ENCODE peak calls at places on chromosomes 2 and 18, in nine cellular contexts. One of them, this sample, is unnamed.

GRCh38 chr18:59006461-59007067 is 133.1 kb upstream of the SEC11C start:
- DNase-seq in spleen: no peak
- DNase-seq in HCT116: no peak
- DNase-seq in adrenal gland: no peak
- DNase-seq in heart left ventricle: no peak
- DNase-seq in IMR-90: no peak
- DNase-seq in A549: no peak
- DNase-seq in K562: no peak
- DNase-seq in stomach: no peak
- DNase-seq in this sample: no peak

GRCh38 chr18:69981948-69982347 is 34.3 kb upstream of the CD226 start:
- DNase-seq in spleen: no peak
- DNase-seq in HCT116: no peak
- DNase-seq in adrenal gland: no peak
- DNase-seq in heart left ventricle: no peak
- DNase-seq in IMR-90: no peak
- DNase-seq in A549: no peak
- DNase-seq in K562: no peak
- DNase-seq in stomach: no peak
- DNase-seq in this sample: no peak

GRCh38 chr2:3040066-3040428 is 337.6 kb downstream of the EIPR1 start:
- DNase-seq in spleen: no peak
- DNase-seq in HCT116: no peak
- DNase-seq in adrenal gland: no peak
- DNase-seq in heart left ventricle: no peak
- DNase-seq in IMR-90: no peak
- DNase-seq in A549: no peak
- DNase-seq in K562: no peak
- DNase-seq in stomach: no peak
- DNase-seq in this sample: no peak

GRCh38 chr2:218259099-218259921 is 1.5 kb upstream of the GPBAR1 start:
- DNase-seq in spleen: no peak
- DNase-seq in HCT116: no peak
- DNase-seq in adrenal gland: peak; percentile 20
- DNase-seq in heart left ventricle: peak; percentile 85
- DNase-seq in IMR-90: peak; percentile 85
- DNase-seq in A549: no peak
- DNase-seq in K562: no peak
- DNase-seq in stomach: no peak
- DNase-seq in this sample: peak; percentile 55

GRCh38 chr2:44097322-44097907 is 71.3 kb upstream of the PPM1B start:
- DNase-seq in spleen: no peak
- DNase-seq in HCT116: no peak
- DNase-seq in adrenal gland: no peak
- DNase-seq in heart left ventricle: no peak
- DNase-seq in IMR-90: no peak
- DNase-seq in A549: no peak
- DNase-seq in K562: no peak
- DNase-seq in stomach: no peak
- DNase-seq in this sample: no peak

GRCh38 chr2:145170787-145171186 is 650.9 kb upstream of the ZEB2 start:
- DNase-seq in spleen: no peak
- DNase-seq in HCT116: no peak
- DNase-seq in adrenal gland: no peak
- DNase-seq in heart left ventricle: no peak
- DNase-seq in IMR-90: peak; percentile 34
- DNase-seq in A549: no peak
- DNase-seq in K562: no peak
- DNase-seq in stomach: no peak
- DNase-seq in this sample: no peak

GRCh38 chr18:47036298-47036874 is 965 bp upstream of the ELOA2 start:
- DNase-seq in spleen: no peak
- DNase-seq in HCT116: peak; percentile 29
- DNase-seq in adrenal gland: peak; percentile 28
- DNase-seq in heart left ventricle: no peak
- DNase-seq in IMR-90: peak; percentile 28
- DNase-seq in A549: peak; percentile 29
- DNase-seq in K562: peak; percentile 39
- DNase-seq in stomach: no peak
- DNase-seq in this sample: no peak

GRCh38 chr2:99278793-99279291 is 22.2 kb downstream of the LYG1 start:
- DNase-seq in spleen: no peak
- DNase-seq in HCT116: no peak
- DNase-seq in adrenal gland: peak; percentile 22
- DNase-seq in heart left ventricle: no peak
- DNase-seq in IMR-90: peak; percentile 92
- DNase-seq in A549: peak; percentile 10
- DNase-seq in K562: no peak
- DNase-seq in stomach: no peak
- DNase-seq in this sample: no peak

GRCh38 chr2:239079671-239080294 is 231.9 kb downstream of the TWIST2 start:
- DNase-seq in spleen: no peak
- DNase-seq in HCT116: no peak
- DNase-seq in adrenal gland: no peak
- DNase-seq in heart left ventricle: no peak
- DNase-seq in IMR-90: no peak
- DNase-seq in A549: no peak
- DNase-seq in K562: no peak
- DNase-seq in stomach: no peak
- DNase-seq in this sample: no peak

GRCh38 chr2:28348149-28348567 is 44.5 kb upstream of the FOSL2 start:
- DNase-seq in spleen: peak; percentile 84
- DNase-seq in HCT116: no peak
- DNase-seq in adrenal gland: no peak
- DNase-seq in heart left ventricle: no peak
- DNase-seq in IMR-90: no peak
- DNase-seq in A549: no peak
- DNase-seq in K562: no peak
- DNase-seq in stomach: no peak
- DNase-seq in this sample: no peak

GRCh38 chr18:77249583-77250500 is at the start of gene GALR1:
- DNase-seq in spleen: no peak
- DNase-seq in HCT116: no peak
- DNase-seq in adrenal gland: no peak
- DNase-seq in heart left ventricle: no peak
- DNase-seq in IMR-90: no peak
- DNase-seq in A549: no peak
- DNase-seq in K562: no peak
- DNase-seq in stomach: no peak
- DNase-seq in this sample: no peak

GRCh38 chr2:61770746-61771145 is 83.1 kb downstream of the FAM161A start:
- DNase-seq in spleen: no peak
- DNase-seq in HCT116: peak; percentile 40
- DNase-seq in adrenal gland: no peak
- DNase-seq in heart left ventricle: no peak
- DNase-seq in IMR-90: peak; percentile 24
- DNase-seq in A549: peak; percentile 89
- DNase-seq in K562: no peak
- DNase-seq in stomach: peak; percentile 42
- DNase-seq in this sample: no peak

GRCh38 chr2:48530033-48530804 is at the start of gene STON1:
- DNase-seq in spleen: peak; percentile 84
- DNase-seq in HCT116: no peak
- DNase-seq in adrenal gland: peak; percentile 56
- DNase-seq in heart left ventricle: peak; percentile 56
- DNase-seq in IMR-90: peak; percentile 25
- DNase-seq in A549: peak; percentile 17
- DNase-seq in K562: peak; percentile 64
- DNase-seq in stomach: peak; percentile 30
- DNase-seq in this sample: peak; percentile 60

GRCh38 chr2:143742631-143743030 is 613.4 kb downstream of the ARHGAP15 start:
- DNase-seq in spleen: no peak
- DNase-seq in HCT116: no peak
- DNase-seq in adrenal gland: no peak
- DNase-seq in heart left ventricle: no peak
- DNase-seq in IMR-90: peak; percentile 36
- DNase-seq in A549: no peak
- DNase-seq in K562: no peak
- DNase-seq in stomach: no peak
- DNase-seq in this sample: no peak

GRCh38 chr18:4524096-4524495 is 69.0 kb upstream of the DLGAP1 start:
- DNase-seq in spleen: no peak
- DNase-seq in HCT116: no peak
- DNase-seq in adrenal gland: no peak
- DNase-seq in heart left ventricle: no peak
- DNase-seq in IMR-90: no peak
- DNase-seq in A549: no peak
- DNase-seq in K562: no peak
- DNase-seq in stomach: no peak
- DNase-seq in this sample: no peak

GRCh38 chr2:241926541-241927311 is 57.2 kb downstream of the RTP5 start:
- DNase-seq in spleen: peak; percentile 55
- DNase-seq in HCT116: no peak
- DNase-seq in adrenal gland: no peak
- DNase-seq in heart left ventricle: no peak
- DNase-seq in IMR-90: no peak
- DNase-seq in A549: no peak
- DNase-seq in K562: no peak
- DNase-seq in stomach: peak; percentile 26
- DNase-seq in this sample: no peak

DNA sequence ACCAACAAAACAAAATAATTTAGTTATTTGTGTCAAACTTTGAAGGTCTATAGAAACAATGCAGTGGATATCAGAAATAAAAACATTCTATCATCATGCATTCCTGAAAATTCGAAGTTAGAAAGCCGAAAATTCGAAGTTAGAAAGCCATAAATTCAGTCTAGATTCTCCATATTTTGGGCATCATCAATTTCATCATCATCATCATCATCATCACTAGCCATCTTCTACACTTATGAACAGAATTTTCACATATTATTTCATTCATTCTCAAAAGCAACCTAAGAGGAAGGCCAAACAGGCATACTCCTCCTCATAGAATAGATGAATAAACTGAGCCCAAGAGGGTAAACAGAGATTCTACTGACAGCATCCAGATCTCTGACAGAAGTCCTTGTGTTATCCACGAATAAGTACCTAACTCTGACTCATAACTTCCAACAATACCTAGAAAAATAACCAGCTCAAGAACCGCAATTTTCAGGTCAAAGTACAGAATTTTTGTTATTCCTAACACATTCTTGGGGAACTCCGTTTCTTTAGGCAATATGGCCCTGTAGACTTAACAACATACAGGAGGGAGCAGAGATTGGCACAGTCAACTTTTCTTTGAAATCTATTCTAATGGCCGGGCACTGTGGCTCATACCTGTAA is 84.7 kb downstream of the TCF4 start:
- DNase-seq in spleen: no peak
- DNase-seq in HCT116: no peak
- DNase-seq in adrenal gland: no peak
- DNase-seq in heart left ventricle: no peak
- DNase-seq in IMR-90: peak; percentile 45
- DNase-seq in A549: no peak
- DNase-seq in K562: no peak
- DNase-seq in stomach: no peak
- DNase-seq in this sample: no peak
- H3K4me1 ChIP-seq in spleen: peaks cover 50% of the 10 kb centered on the region
- H3K4me1 ChIP-seq in HCT116: no peaks in the 10 kb centered on the region
- H3K4me1 ChIP-seq in adrenal gland: no peaks in the 10 kb centered on the region
- H3K4me1 ChIP-seq in heart left ventricle: peaks cover 31% of the 10 kb centered on the region
- H3K4me1 ChIP-seq in IMR-90: peaks cover 19% of the 10 kb centered on the region
- H3K4me1 ChIP-seq in A549: peaks cover 4% of the 10 kb centered on the region
- H3K4me1 ChIP-seq in K562: no peaks in the 10 kb centered on the region
- H3K4me1 ChIP-seq in stomach: no peaks in the 10 kb centered on the region
- H3K4me1 ChIP-seq in this sample: no peaks in the 10 kb centered on the region

DNA sequence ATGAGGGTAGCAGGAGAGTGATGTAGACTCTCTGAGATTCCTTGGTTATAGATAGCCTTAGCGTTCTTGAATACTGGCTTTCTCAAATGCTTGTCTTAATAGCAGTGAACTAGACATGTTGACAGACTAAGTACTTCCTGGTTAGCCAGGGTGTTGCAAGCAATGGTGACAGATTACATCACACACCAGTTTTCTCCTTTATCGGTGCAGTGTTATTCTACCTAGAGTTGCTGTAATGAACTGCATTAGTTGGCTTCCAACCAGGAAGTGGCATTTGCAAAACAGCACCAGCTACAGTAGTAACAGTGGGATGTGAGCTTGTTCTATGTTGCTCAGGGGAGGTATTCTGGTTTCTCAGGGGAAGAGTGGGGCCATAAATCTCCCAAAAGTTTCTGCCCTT is 582.2 kb upstream of the DDX18 start:
- DNase-seq in spleen: no peak
- DNase-seq in HCT116: no peak
- DNase-seq in adrenal gland: no peak
- DNase-seq in heart left ventricle: no peak
- DNase-seq in IMR-90: no peak
- DNase-seq in A549: no peak
- DNase-seq in K562: no peak
- DNase-seq in stomach: no peak
- DNase-seq in this sample: no peak
- TF ChIP-seq CTCF in spleen: no peak
- TF ChIP-seq CTCF in HCT116: no peak
- TF ChIP-seq CTCF in adrenal gland: no peak
- TF ChIP-seq CTCF in heart left ventricle: no peak
- TF ChIP-seq CTCF in IMR-90: no peak
- TF ChIP-seq CTCF in A549: no peak
- TF ChIP-seq CTCF in K562: no peak
- TF ChIP-seq CTCF in stomach: no peak
- TF ChIP-seq CTCF in this sample: no peak

DNA sequence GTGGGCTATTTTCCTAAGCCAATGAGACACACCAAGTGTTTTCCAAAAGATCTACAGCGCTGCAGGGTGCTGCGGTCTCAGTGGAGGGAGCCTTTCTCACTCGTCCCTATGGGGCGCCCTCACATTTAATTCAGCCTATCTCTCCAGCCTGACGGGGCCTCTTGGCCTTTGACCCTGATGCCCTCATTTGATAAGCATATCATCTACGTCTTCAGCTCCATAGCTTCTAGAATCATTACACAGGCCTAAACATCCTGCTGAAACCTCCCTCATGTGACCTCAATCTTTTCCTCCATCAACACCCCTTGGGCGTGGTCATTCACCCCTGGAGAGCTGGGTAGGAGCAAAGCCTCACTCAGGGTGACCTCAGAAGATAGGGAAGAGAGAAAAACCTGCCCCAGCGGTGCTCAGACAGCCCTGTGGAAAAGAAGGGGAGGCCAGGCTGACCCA is 57.4 kb downstream of the CYP26B1 start:
- DNase-seq in spleen: no peak
- DNase-seq in HCT116: no peak
- DNase-seq in adrenal gland: no peak
- DNase-seq in heart left ventricle: no peak
- DNase-seq in IMR-90: no peak
- DNase-seq in A549: no peak
- DNase-seq in K562: peak; percentile 23
- DNase-seq in stomach: peak; percentile 3
- DNase-seq in this sample: no peak
- TF ChIP-seq POLR2A in spleen: no peak
- TF ChIP-seq POLR2A in HCT116: no peak
- TF ChIP-seq POLR2A in adrenal gland: no peak
- TF ChIP-seq POLR2A in heart left ventricle: no peak
- TF ChIP-seq POLR2A in IMR-90: no peak
- TF ChIP-seq POLR2A in A549: no peak
- TF ChIP-seq POLR2A in K562: no peak
- TF ChIP-seq POLR2A in stomach: no peak
- TF ChIP-seq POLR2A in this sample: no peak

DNA sequence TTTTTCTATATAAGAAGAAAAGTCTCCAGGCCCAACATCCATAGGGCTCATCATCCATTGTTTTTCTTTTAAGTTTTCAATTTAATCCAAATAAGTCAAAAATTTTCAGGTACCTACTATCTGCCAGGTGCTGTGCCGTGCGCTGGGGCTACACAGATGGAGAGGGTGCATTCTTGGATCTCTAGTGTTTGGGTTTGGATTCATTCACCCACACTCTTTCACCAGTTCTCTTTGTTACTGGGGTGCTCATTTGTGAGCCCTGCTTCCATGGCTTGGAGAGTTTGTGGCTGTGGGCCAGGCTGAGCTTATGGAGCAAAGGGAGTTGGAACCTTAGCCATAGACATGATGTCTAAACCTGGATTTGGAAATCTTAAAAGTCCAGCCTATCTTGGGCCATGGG is 51.0 kb downstream of the CDK15 start:
- DNase-seq in spleen: no peak
- DNase-seq in HCT116: no peak
- DNase-seq in adrenal gland: no peak
- DNase-seq in heart left ventricle: no peak
- DNase-seq in IMR-90: no peak
- DNase-seq in A549: no peak
- DNase-seq in K562: no peak
- DNase-seq in stomach: no peak
- DNase-seq in this sample: no peak
- H3K4me1 ChIP-seq in spleen: peaks cover 18% of the 10 kb centered on the region
- H3K4me1 ChIP-seq in HCT116: no peaks in the 10 kb centered on the region
- H3K4me1 ChIP-seq in adrenal gland: no peaks in the 10 kb centered on the region
- H3K4me1 ChIP-seq in heart left ventricle: no peaks in the 10 kb centered on the region
- H3K4me1 ChIP-seq in IMR-90: peaks cover 42% of the 10 kb centered on the region
- H3K4me1 ChIP-seq in A549: peaks cover 9% of the 10 kb centered on the region
- H3K4me1 ChIP-seq in K562: no peaks in the 10 kb centered on the region
- H3K4me1 ChIP-seq in stomach: no peaks in the 10 kb centered on the region
- H3K4me1 ChIP-seq in this sample: no peaks in the 10 kb centered on the region